ENCODE peak calls at places on chromosomes 2 and 18, in ten cellular contexts. One of them, this sample, is unnamed.

GRCh38 chr2:84748339-84748738 is 132.5 kb downstream of the TRABD2A start:
- DNase-seq in NCI-H1105 treated with DMSO at 0.1 percent for 48 hours: no peak
- DNase-seq in head of caudate nucleus: no peak
- DNase-seq in cerebellum: no peak
- DNase-seq in NCI-H2081 treated with DMSO at 0.1 percent for 48 hours: no peak
- DNase-seq in CD8-positive, alpha-beta T cell: no peak
- DNase-seq in progenitor cell of endocrine pancreas: no peak
- DNase-seq in stimulated activated CD4-positive, alpha-beta T cell treated with anti-CD3 and anti-CD28 coated beads, Interleukin-4, amount 100 ng/mL, for 24 hours: no peak
- DNase-seq in effector memory CD8-positive, alpha-beta T cell: no peak
- DNase-seq in stimulated activated CD8-positive, alpha-beta memory T cell treated with anti-CD3 and anti-CD28 coated beads, Interleukin-4, amount 100 ng/mL, for 24 hours: no peak
- DNase-seq in this sample: no peak

GRCh38 chr2:188788621-188789020 is 185.6 kb upstream of the COL3A1 start:
- DNase-seq in NCI-H1105 treated with DMSO at 0.1 percent for 48 hours: no peak
- DNase-seq in stimulated activated CD8-positive, alpha-beta memory T cell treated with anti-CD3 and anti-CD28 coated beads, Interleukin-4, amount 100 ng/mL, for 24 hours: no peak
- DNase-seq in cerebellum: no peak
- DNase-seq in stimulated activated CD4-positive, alpha-beta T cell treated with anti-CD3 and anti-CD28 coated beads, Interleukin-4, amount 100 ng/mL, for 24 hours: no peak
- DNase-seq in effector memory CD8-positive, alpha-beta T cell: no peak
- DNase-seq in NCI-H2081 treated with DMSO at 0.1 percent for 48 hours: no peak
- DNase-seq in progenitor cell of endocrine pancreas: no peak
- DNase-seq in CD8-positive, alpha-beta T cell: no peak
- DNase-seq in head of caudate nucleus: no peak
- DNase-seq in this sample: peak; percentile 82

GRCh38 chr2:97967216-97967592 is 28.5 kb downstream of the TMEM131 start:
- DNase-seq in progenitor cell of endocrine pancreas: no peak
- DNase-seq in cerebellum: no peak
- DNase-seq in NCI-H1105 treated with DMSO at 0.1 percent for 48 hours: no peak
- DNase-seq in NCI-H2081 treated with DMSO at 0.1 percent for 48 hours: no peak
- DNase-seq in CD8-positive, alpha-beta T cell: no peak
- DNase-seq in head of caudate nucleus: no peak
- DNase-seq in effector memory CD8-positive, alpha-beta T cell: no peak
- DNase-seq in stimulated activated CD4-positive, alpha-beta T cell treated with anti-CD3 and anti-CD28 coated beads, Interleukin-4, amount 100 ng/mL, for 24 hours: no peak
- DNase-seq in stimulated activated CD8-positive, alpha-beta memory T cell treated with anti-CD3 and anti-CD28 coated beads, Interleukin-4, amount 100 ng/mL, for 24 hours: no peak
- DNase-seq in this sample: no peak

GRCh38 chr2:2456721-2457120 is 125.6 kb upstream of the MYT1L start:
- DNase-seq in stimulated activated CD8-positive, alpha-beta memory T cell treated with anti-CD3 and anti-CD28 coated beads, Interleukin-4, amount 100 ng/mL, for 24 hours: no peak
- DNase-seq in NCI-H2081 treated with DMSO at 0.1 percent for 48 hours: no peak
- DNase-seq in CD8-positive, alpha-beta T cell: no peak
- DNase-seq in stimulated activated CD4-positive, alpha-beta T cell treated with anti-CD3 and anti-CD28 coated beads, Interleukin-4, amount 100 ng/mL, for 24 hours: no peak
- DNase-seq in NCI-H1105 treated with DMSO at 0.1 percent for 48 hours: no peak
- DNase-seq in effector memory CD8-positive, alpha-beta T cell: no peak
- DNase-seq in cerebellum: no peak
- DNase-seq in progenitor cell of endocrine pancreas: no peak
- DNase-seq in head of caudate nucleus: no peak
- DNase-seq in this sample: no peak

GRCh38 chr18:78160961-78161656 is 818.5 kb upstream of the SALL3 start:
- DNase-seq in effector memory CD8-positive, alpha-beta T cell: no peak
- DNase-seq in stimulated activated CD4-positive, alpha-beta T cell treated with anti-CD3 and anti-CD28 coated beads, Interleukin-4, amount 100 ng/mL, for 24 hours: no peak
- DNase-seq in stimulated activated CD8-positive, alpha-beta memory T cell treated with anti-CD3 and anti-CD28 coated beads, Interleukin-4, amount 100 ng/mL, for 24 hours: no peak
- DNase-seq in progenitor cell of endocrine pancreas: no peak
- DNase-seq in NCI-H1105 treated with DMSO at 0.1 percent for 48 hours: peak; percentile 59
- DNase-seq in head of caudate nucleus: no peak
- DNase-seq in cerebellum: no peak
- DNase-seq in NCI-H2081 treated with DMSO at 0.1 percent for 48 hours: no peak
- DNase-seq in CD8-positive, alpha-beta T cell: no peak
- DNase-seq in this sample: no peak

GRCh38 chr2:111054791-111055627 is 65.7 kb upstream of the BCL2L11 start:
- DNase-seq in head of caudate nucleus: no peak
- DNase-seq in cerebellum: no peak
- DNase-seq in NCI-H1105 treated with DMSO at 0.1 percent for 48 hours: no peak
- DNase-seq in NCI-H2081 treated with DMSO at 0.1 percent for 48 hours: no peak
- DNase-seq in CD8-positive, alpha-beta T cell: no peak
- DNase-seq in stimulated activated CD8-positive, alpha-beta memory T cell treated with anti-CD3 and anti-CD28 coated beads, Interleukin-4, amount 100 ng/mL, for 24 hours: peak; percentile 55
- DNase-seq in stimulated activated CD4-positive, alpha-beta T cell treated with anti-CD3 and anti-CD28 coated beads, Interleukin-4, amount 100 ng/mL, for 24 hours: peak; percentile 67
- DNase-seq in progenitor cell of endocrine pancreas: no peak
- DNase-seq in effector memory CD8-positive, alpha-beta T cell: no peak
- DNase-seq in this sample: no peak

GRCh38 chr2:64263315-64263714 is 119.1 kb upstream of the PELI1 start:
- DNase-seq in head of caudate nucleus: no peak
- DNase-seq in NCI-H1105 treated with DMSO at 0.1 percent for 48 hours: no peak
- DNase-seq in cerebellum: no peak
- DNase-seq in NCI-H2081 treated with DMSO at 0.1 percent for 48 hours: no peak
- DNase-seq in progenitor cell of endocrine pancreas: no peak
- DNase-seq in stimulated activated CD4-positive, alpha-beta T cell treated with anti-CD3 and anti-CD28 coated beads, Interleukin-4, amount 100 ng/mL, for 24 hours: no peak
- DNase-seq in CD8-positive, alpha-beta T cell: no peak
- DNase-seq in effector memory CD8-positive, alpha-beta T cell: no peak
- DNase-seq in stimulated activated CD8-positive, alpha-beta memory T cell treated with anti-CD3 and anti-CD28 coated beads, Interleukin-4, amount 100 ng/mL, for 24 hours: no peak
- DNase-seq in this sample: peak; percentile 72

GRCh38 chr2:37855283-37856041 is 69.6 kb upstream of the RMDN2 start:
- DNase-seq in NCI-H1105 treated with DMSO at 0.1 percent for 48 hours: no peak
- DNase-seq in CD8-positive, alpha-beta T cell: no peak
- DNase-seq in stimulated activated CD8-positive, alpha-beta memory T cell treated with anti-CD3 and anti-CD28 coated beads, Interleukin-4, amount 100 ng/mL, for 24 hours: no peak
- DNase-seq in cerebellum: no peak
- DNase-seq in progenitor cell of endocrine pancreas: no peak
- DNase-seq in stimulated activated CD4-positive, alpha-beta T cell treated with anti-CD3 and anti-CD28 coated beads, Interleukin-4, amount 100 ng/mL, for 24 hours: no peak
- DNase-seq in head of caudate nucleus: no peak
- DNase-seq in NCI-H2081 treated with DMSO at 0.1 percent for 48 hours: no peak
- DNase-seq in effector memory CD8-positive, alpha-beta T cell: no peak
- DNase-seq in this sample: no peak

GRCh38 chr18:55830490-55830889 is 242.5 kb upstream of the TCF4 start:
- DNase-seq in progenitor cell of endocrine pancreas: no peak
- DNase-seq in stimulated activated CD4-positive, alpha-beta T cell treated with anti-CD3 and anti-CD28 coated beads, Interleukin-4, amount 100 ng/mL, for 24 hours: no peak
- DNase-seq in NCI-H1105 treated with DMSO at 0.1 percent for 48 hours: no peak
- DNase-seq in NCI-H2081 treated with DMSO at 0.1 percent for 48 hours: no peak
- DNase-seq in CD8-positive, alpha-beta T cell: no peak
- DNase-seq in head of caudate nucleus: no peak
- DNase-seq in stimulated activated CD8-positive, alpha-beta memory T cell treated with anti-CD3 and anti-CD28 coated beads, Interleukin-4, amount 100 ng/mL, for 24 hours: no peak
- DNase-seq in effector memory CD8-positive, alpha-beta T cell: no peak
- DNase-seq in cerebellum: no peak
- DNase-seq in this sample: no peak

GRCh38 chr18:47050468-47050867 is 15.0 kb upstream of the ELOA2 start:
- DNase-seq in stimulated activated CD8-positive, alpha-beta memory T cell treated with anti-CD3 and anti-CD28 coated beads, Interleukin-4, amount 100 ng/mL, for 24 hours: no peak
- DNase-seq in CD8-positive, alpha-beta T cell: no peak
- DNase-seq in stimulated activated CD4-positive, alpha-beta T cell treated with anti-CD3 and anti-CD28 coated beads, Interleukin-4, amount 100 ng/mL, for 24 hours: peak; percentile 10
- DNase-seq in effector memory CD8-positive, alpha-beta T cell: no peak
- DNase-seq in NCI-H1105 treated with DMSO at 0.1 percent for 48 hours: no peak
- DNase-seq in NCI-H2081 treated with DMSO at 0.1 percent for 48 hours: no peak
- DNase-seq in head of caudate nucleus: no peak
- DNase-seq in progenitor cell of endocrine pancreas: no peak
- DNase-seq in cerebellum: peak; percentile 25
- DNase-seq in this sample: peak; percentile 30

GRCh38 chr2:127594116-127594591 is 51.8 kb upstream of the GPR17 start:
- DNase-seq in progenitor cell of endocrine pancreas: no peak
- DNase-seq in NCI-H1105 treated with DMSO at 0.1 percent for 48 hours: no peak
- DNase-seq in NCI-H2081 treated with DMSO at 0.1 percent for 48 hours: no peak
- DNase-seq in CD8-positive, alpha-beta T cell: no peak
- DNase-seq in head of caudate nucleus: no peak
- DNase-seq in stimulated activated CD8-positive, alpha-beta memory T cell treated with anti-CD3 and anti-CD28 coated beads, Interleukin-4, amount 100 ng/mL, for 24 hours: no peak
- DNase-seq in stimulated activated CD4-positive, alpha-beta T cell treated with anti-CD3 and anti-CD28 coated beads, Interleukin-4, amount 100 ng/mL, for 24 hours: no peak
- DNase-seq in cerebellum: no peak
- DNase-seq in effector memory CD8-positive, alpha-beta T cell: no peak
- DNase-seq in this sample: no peak

GRCh38 chr2:127697482-127698180 is 3.7 kb upstream of the SFT2D3 start:
- DNase-seq in CD8-positive, alpha-beta T cell: no peak
- DNase-seq in stimulated activated CD4-positive, alpha-beta T cell treated with anti-CD3 and anti-CD28 coated beads, Interleukin-4, amount 100 ng/mL, for 24 hours: no peak
- DNase-seq in NCI-H1105 treated with DMSO at 0.1 percent for 48 hours: no peak
- DNase-seq in progenitor cell of endocrine pancreas: no peak
- DNase-seq in stimulated activated CD8-positive, alpha-beta memory T cell treated with anti-CD3 and anti-CD28 coated beads, Interleukin-4, amount 100 ng/mL, for 24 hours: no peak
- DNase-seq in head of caudate nucleus: no peak
- DNase-seq in NCI-H2081 treated with DMSO at 0.1 percent for 48 hours: no peak
- DNase-seq in cerebellum: no peak
- DNase-seq in effector memory CD8-positive, alpha-beta T cell: no peak
- DNase-seq in this sample: no peak

GRCh38 chr2:239806758-239807434 is 218.2 kb downstream of the NDUFA10 start:
- DNase-seq in NCI-H2081 treated with DMSO at 0.1 percent for 48 hours: no peak
- DNase-seq in progenitor cell of endocrine pancreas: no peak
- DNase-seq in NCI-H1105 treated with DMSO at 0.1 percent for 48 hours: no peak
- DNase-seq in stimulated activated CD8-positive, alpha-beta memory T cell treated with anti-CD3 and anti-CD28 coated beads, Interleukin-4, amount 100 ng/mL, for 24 hours: no peak
- DNase-seq in CD8-positive, alpha-beta T cell: no peak
- DNase-seq in stimulated activated CD4-positive, alpha-beta T cell treated with anti-CD3 and anti-CD28 coated beads, Interleukin-4, amount 100 ng/mL, for 24 hours: no peak
- DNase-seq in cerebellum: no peak
- DNase-seq in effector memory CD8-positive, alpha-beta T cell: no peak
- DNase-seq in head of caudate nucleus: no peak
- DNase-seq in this sample: no peak

GRCh38 chr2:46877619-46878113 is 37.9 kb downstream of the MCFD2 start:
- DNase-seq in progenitor cell of endocrine pancreas: no peak
- DNase-seq in effector memory CD8-positive, alpha-beta T cell: no peak
- DNase-seq in NCI-H2081 treated with DMSO at 0.1 percent for 48 hours: no peak
- DNase-seq in NCI-H1105 treated with DMSO at 0.1 percent for 48 hours: no peak
- DNase-seq in stimulated activated CD4-positive, alpha-beta T cell treated with anti-CD3 and anti-CD28 coated beads, Interleukin-4, amount 100 ng/mL, for 24 hours: no peak
- DNase-seq in stimulated activated CD8-positive, alpha-beta memory T cell treated with anti-CD3 and anti-CD28 coated beads, Interleukin-4, amount 100 ng/mL, for 24 hours: no peak
- DNase-seq in head of caudate nucleus: no peak
- DNase-seq in cerebellum: no peak
- DNase-seq in CD8-positive, alpha-beta T cell: no peak
- DNase-seq in this sample: no peak

GRCh38 chr2:174024524-174025270 is 59.5 kb upstream of the SP3 start:
- DNase-seq in effector memory CD8-positive, alpha-beta T cell: no peak
- DNase-seq in CD8-positive, alpha-beta T cell: no peak
- DNase-seq in stimulated activated CD4-positive, alpha-beta T cell treated with anti-CD3 and anti-CD28 coated beads, Interleukin-4, amount 100 ng/mL, for 24 hours: no peak
- DNase-seq in NCI-H1105 treated with DMSO at 0.1 percent for 48 hours: no peak
- DNase-seq in progenitor cell of endocrine pancreas: no peak
- DNase-seq in cerebellum: no peak
- DNase-seq in NCI-H2081 treated with DMSO at 0.1 percent for 48 hours: no peak
- DNase-seq in stimulated activated CD8-positive, alpha-beta memory T cell treated with anti-CD3 and anti-CD28 coated beads, Interleukin-4, amount 100 ng/mL, for 24 hours: no peak
- DNase-seq in head of caudate nucleus: no peak
- DNase-seq in this sample: no peak

GRCh38 chr2:157784823-157785175 is 91.3 kb downstream of the ACVR1 start:
- DNase-seq in effector memory CD8-positive, alpha-beta T cell: no peak
- DNase-seq in head of caudate nucleus: no peak
- DNase-seq in stimulated activated CD4-positive, alpha-beta T cell treated with anti-CD3 and anti-CD28 coated beads, Interleukin-4, amount 100 ng/mL, for 24 hours: no peak
- DNase-seq in NCI-H2081 treated with DMSO at 0.1 percent for 48 hours: no peak
- DNase-seq in cerebellum: no peak
- DNase-seq in progenitor cell of endocrine pancreas: no peak
- DNase-seq in CD8-positive, alpha-beta T cell: no peak
- DNase-seq in NCI-H1105 treated with DMSO at 0.1 percent for 48 hours: no peak
- DNase-seq in stimulated activated CD8-positive, alpha-beta memory T cell treated with anti-CD3 and anti-CD28 coated beads, Interleukin-4, amount 100 ng/mL, for 24 hours: no peak
- DNase-seq in this sample: no peak

GRCh38 chr18:60060578-60060977 is 160.8 kb downstream of the PMAIP1 start:
- DNase-seq in NCI-H2081 treated with DMSO at 0.1 percent for 48 hours: no peak
- DNase-seq in NCI-H1105 treated with DMSO at 0.1 percent for 48 hours: no peak
- DNase-seq in progenitor cell of endocrine pancreas: no peak
- DNase-seq in CD8-positive, alpha-beta T cell: no peak
- DNase-seq in effector memory CD8-positive, alpha-beta T cell: no peak
- DNase-seq in stimulated activated CD4-positive, alpha-beta T cell treated with anti-CD3 and anti-CD28 coated beads, Interleukin-4, amount 100 ng/mL, for 24 hours: no peak
- DNase-seq in head of caudate nucleus: no peak
- DNase-seq in cerebellum: no peak
- DNase-seq in stimulated activated CD8-positive, alpha-beta memory T cell treated with anti-CD3 and anti-CD28 coated beads, Interleukin-4, amount 100 ng/mL, for 24 hours: no peak
- DNase-seq in this sample: peak; percentile 38

GRCh38 chr2:46615555-46616487 is 136.5 kb downstream of the TMEM247 start:
- DNase-seq in stimulated activated CD4-positive, alpha-beta T cell treated with anti-CD3 and anti-CD28 coated beads, Interleukin-4, amount 100 ng/mL, for 24 hours: peak; percentile 22
- DNase-seq in cerebellum: peak; percentile 15
- DNase-seq in NCI-H1105 treated with DMSO at 0.1 percent for 48 hours: peak; percentile 70
- DNase-seq in NCI-H2081 treated with DMSO at 0.1 percent for 48 hours: no peak
- DNase-seq in stimulated activated CD8-positive, alpha-beta memory T cell treated with anti-CD3 and anti-CD28 coated beads, Interleukin-4, amount 100 ng/mL, for 24 hours: no peak
- DNase-seq in CD8-positive, alpha-beta T cell: peak; percentile 6
- DNase-seq in head of caudate nucleus: peak; percentile 16
- DNase-seq in progenitor cell of endocrine pancreas: no peak
- DNase-seq in effector memory CD8-positive, alpha-beta T cell: no peak
- DNase-seq in this sample: peak; percentile 3

GRCh38 chr18:24731981-24732380 is 271.5 kb downstream of the HRH4 start:
- DNase-seq in NCI-H1105 treated with DMSO at 0.1 percent for 48 hours: no peak
- DNase-seq in stimulated activated CD8-positive, alpha-beta memory T cell treated with anti-CD3 and anti-CD28 coated beads, Interleukin-4, amount 100 ng/mL, for 24 hours: no peak
- DNase-seq in NCI-H2081 treated with DMSO at 0.1 percent for 48 hours: no peak
- DNase-seq in progenitor cell of endocrine pancreas: no peak
- DNase-seq in effector memory CD8-positive, alpha-beta T cell: no peak
- DNase-seq in stimulated activated CD4-positive, alpha-beta T cell treated with anti-CD3 and anti-CD28 coated beads, Interleukin-4, amount 100 ng/mL, for 24 hours: no peak
- DNase-seq in cerebellum: no peak
- DNase-seq in CD8-positive, alpha-beta T cell: no peak
- DNase-seq in head of caudate nucleus: no peak
- DNase-seq in this sample: peak; percentile 75

GRCh38 chr18:50330176-50330575 is 42.7 kb upstream of the CXXC1 start:
- DNase-seq in CD8-positive, alpha-beta T cell: no peak
- DNase-seq in stimulated activated CD4-positive, alpha-beta T cell treated with anti-CD3 and anti-CD28 coated beads, Interleukin-4, amount 100 ng/mL, for 24 hours: no peak
- DNase-seq in progenitor cell of endocrine pancreas: no peak
- DNase-seq in cerebellum: no peak
- DNase-seq in NCI-H1105 treated with DMSO at 0.1 percent for 48 hours: no peak
- DNase-seq in stimulated activated CD8-positive, alpha-beta memory T cell treated with anti-CD3 and anti-CD28 coated beads, Interleukin-4, amount 100 ng/mL, for 24 hours: no peak
- DNase-seq in effector memory CD8-positive, alpha-beta T cell: no peak
- DNase-seq in NCI-H2081 treated with DMSO at 0.1 percent for 48 hours: no peak
- DNase-seq in head of caudate nucleus: no peak
- DNase-seq in this sample: no peak

GRCh38 chr18:24656571-24656971 is 196.1 kb downstream of the HRH4 start:
- DNase-seq in stimulated activated CD8-positive, alpha-beta memory T cell treated with anti-CD3 and anti-CD28 coated beads, Interleukin-4, amount 100 ng/mL, for 24 hours: no peak
- DNase-seq in head of caudate nucleus: no peak
- DNase-seq in progenitor cell of endocrine pancreas: no peak
- DNase-seq in cerebellum: no peak
- DNase-seq in CD8-positive, alpha-beta T cell: no peak
- DNase-seq in NCI-H1105 treated with DMSO at 0.1 percent for 48 hours: peak; percentile 92
- DNase-seq in effector memory CD8-positive, alpha-beta T cell: no peak
- DNase-seq in NCI-H2081 treated with DMSO at 0.1 percent for 48 hours: peak; percentile 45
- DNase-seq in stimulated activated CD4-positive, alpha-beta T cell treated with anti-CD3 and anti-CD28 coated beads, Interleukin-4, amount 100 ng/mL, for 24 hours: no peak
- DNase-seq in this sample: peak; percentile 13

GRCh38 chr2:74911061-74911460 is 47.4 kb upstream of the POLE4 start:
- DNase-seq in stimulated activated CD8-positive, alpha-beta memory T cell treated with anti-CD3 and anti-CD28 coated beads, Interleukin-4, amount 100 ng/mL, for 24 hours: no peak
- DNase-seq in effector memory CD8-positive, alpha-beta T cell: no peak
- DNase-seq in CD8-positive, alpha-beta T cell: no peak
- DNase-seq in NCI-H2081 treated with DMSO at 0.1 percent for 48 hours: no peak
- DNase-seq in cerebellum: peak; percentile 58
- DNase-seq in NCI-H1105 treated with DMSO at 0.1 percent for 48 hours: no peak
- DNase-seq in head of caudate nucleus: no peak
- DNase-seq in progenitor cell of endocrine pancreas: no peak
- DNase-seq in stimulated activated CD4-positive, alpha-beta T cell treated with anti-CD3 and anti-CD28 coated beads, Interleukin-4, amount 100 ng/mL, for 24 hours: no peak
- DNase-seq in this sample: no peak

GRCh38 chr2:127740665-127741287 is 39.5 kb downstream of the SFT2D3 start:
- DNase-seq in NCI-H1105 treated with DMSO at 0.1 percent for 48 hours: no peak
- DNase-seq in CD8-positive, alpha-beta T cell: no peak
- DNase-seq in progenitor cell of endocrine pancreas: no peak
- DNase-seq in cerebellum: no peak
- DNase-seq in head of caudate nucleus: no peak
- DNase-seq in effector memory CD8-positive, alpha-beta T cell: no peak
- DNase-seq in stimulated activated CD8-positive, alpha-beta memory T cell treated with anti-CD3 and anti-CD28 coated beads, Interleukin-4, amount 100 ng/mL, for 24 hours: no peak
- DNase-seq in NCI-H2081 treated with DMSO at 0.1 percent for 48 hours: peak; percentile 85
- DNase-seq in stimulated activated CD4-positive, alpha-beta T cell treated with anti-CD3 and anti-CD28 coated beads, Interleukin-4, amount 100 ng/mL, for 24 hours: no peak
- DNase-seq in this sample: no peak

GRCh38 chr2:161423351-161424178 is 7.5 kb downstream of the TBR1 start:
- DNase-seq in cerebellum: no peak
- DNase-seq in stimulated activated CD8-positive, alpha-beta memory T cell treated with anti-CD3 and anti-CD28 coated beads, Interleukin-4, amount 100 ng/mL, for 24 hours: no peak
- DNase-seq in progenitor cell of endocrine pancreas: no peak
- DNase-seq in CD8-positive, alpha-beta T cell: no peak
- DNase-seq in head of caudate nucleus: no peak
- DNase-seq in NCI-H2081 treated with DMSO at 0.1 percent for 48 hours: no peak
- DNase-seq in stimulated activated CD4-positive, alpha-beta T cell treated with anti-CD3 and anti-CD28 coated beads, Interleukin-4, amount 100 ng/mL, for 24 hours: no peak
- DNase-seq in effector memory CD8-positive, alpha-beta T cell: no peak
- DNase-seq in NCI-H1105 treated with DMSO at 0.1 percent for 48 hours: no peak
- DNase-seq in this sample: no peak